ENCODE peak calls at places on chromosome 22, in eight cellular contexts. One of them, this sample, is unnamed.

GRCh38 chr22:21652010-21652546 is 10.0 kb downstream of the SDF2L1 start:
- DNase-seq in astrocyte: peak; percentile 71
- DNase-seq in hepatocyte: peak; percentile 91
- DNase-seq in CD4-positive, CD25-positive, alpha-beta regulatory T cell: peak; percentile 76
- DNase-seq in neuronal stem cell: peak; percentile 91
- DNase-seq in heart right ventricle: peak; percentile 90
- DNase-seq in body of pancreas: peak; percentile 56
- DNase-seq in left ventricle myocardium inferior: peak; percentile 90
- DNase-seq in this sample: peak; percentile 94

GRCh38 chr22:35014812-35015211 is 51.1 kb upstream of the ISX start:
- DNase-seq in astrocyte: no peak
- DNase-seq in hepatocyte: no peak
- DNase-seq in CD4-positive, CD25-positive, alpha-beta regulatory T cell: no peak
- DNase-seq in neuronal stem cell: no peak
- DNase-seq in heart right ventricle: no peak
- DNase-seq in body of pancreas: no peak
- DNase-seq in left ventricle myocardium inferior: no peak
- DNase-seq in this sample: no peak

GRCh38 chr22:32994046-32994827 is 63.9 kb downstream of the SYN3 start:
- DNase-seq in astrocyte: no peak
- DNase-seq in hepatocyte: no peak
- DNase-seq in CD4-positive, CD25-positive, alpha-beta regulatory T cell: no peak
- DNase-seq in neuronal stem cell: peak; percentile 36
- DNase-seq in heart right ventricle: no peak
- DNase-seq in body of pancreas: no peak
- DNase-seq in left ventricle myocardium inferior: no peak
- DNase-seq in this sample: no peak

GRCh38 chr22:26860233-26860765 is 202.9 kb downstream of the MIAT start:
- DNase-seq in astrocyte: no peak
- DNase-seq in hepatocyte: no peak
- DNase-seq in CD4-positive, CD25-positive, alpha-beta regulatory T cell: no peak
- DNase-seq in neuronal stem cell: no peak
- DNase-seq in heart right ventricle: no peak
- DNase-seq in body of pancreas: no peak
- DNase-seq in left ventricle myocardium inferior: no peak
- DNase-seq in this sample: no peak

GRCh38 chr22:34122064-34122463 is 201.8 kb upstream of the LARGE1 start:
- DNase-seq in astrocyte: no peak
- DNase-seq in hepatocyte: no peak
- DNase-seq in CD4-positive, CD25-positive, alpha-beta regulatory T cell: no peak
- DNase-seq in neuronal stem cell: no peak
- DNase-seq in heart right ventricle: no peak
- DNase-seq in body of pancreas: no peak
- DNase-seq in left ventricle myocardium inferior: no peak
- DNase-seq in this sample: no peak

GRCh38 chr22:33577862-33578411 is 342.3 kb downstream of the LARGE1 start:
- DNase-seq in astrocyte: peak; percentile 8
- DNase-seq in hepatocyte: peak; percentile 65
- DNase-seq in CD4-positive, CD25-positive, alpha-beta regulatory T cell: no peak
- DNase-seq in neuronal stem cell: no peak
- DNase-seq in heart right ventricle: no peak
- DNase-seq in body of pancreas: peak; percentile 34
- DNase-seq in left ventricle myocardium inferior: no peak
- DNase-seq in this sample: no peak

GRCh38 chr22:19579880-19580279 is 55.7 kb upstream of the CLDN5 start:
- DNase-seq in astrocyte: no peak
- DNase-seq in hepatocyte: no peak
- DNase-seq in CD4-positive, CD25-positive, alpha-beta regulatory T cell: no peak
- DNase-seq in neuronal stem cell: no peak
- DNase-seq in heart right ventricle: peak; percentile 34
- DNase-seq in body of pancreas: no peak
- DNase-seq in left ventricle myocardium inferior: peak; percentile 27
- DNase-seq in this sample: peak; percentile 80

GRCh38 chr22:32574397-32574796 is 99.8 kb downstream of the FBXO7 start:
- DNase-seq in astrocyte: no peak
- DNase-seq in hepatocyte: peak; percentile 46
- DNase-seq in CD4-positive, CD25-positive, alpha-beta regulatory T cell: no peak
- DNase-seq in neuronal stem cell: no peak
- DNase-seq in heart right ventricle: no peak
- DNase-seq in body of pancreas: no peak
- DNase-seq in left ventricle myocardium inferior: no peak
- DNase-seq in this sample: no peak

GRCh38 chr22:44219101-44219870 is 38.6 kb downstream of the PARVG start:
- DNase-seq in astrocyte: no peak
- DNase-seq in hepatocyte: no peak
- DNase-seq in CD4-positive, CD25-positive, alpha-beta regulatory T cell: no peak
- DNase-seq in neuronal stem cell: no peak
- DNase-seq in heart right ventricle: no peak
- DNase-seq in body of pancreas: no peak
- DNase-seq in left ventricle myocardium inferior: no peak
- DNase-seq in this sample: no peak

GRCh38 chr22:38305481-38306448 is 11.5 kb downstream of the CSNK1E start:
- DNase-seq in astrocyte: peak; percentile 64
- DNase-seq in hepatocyte: peak; percentile 66
- DNase-seq in CD4-positive, CD25-positive, alpha-beta regulatory T cell: no peak
- DNase-seq in neuronal stem cell: no peak
- DNase-seq in heart right ventricle: no peak
- DNase-seq in body of pancreas: no peak
- DNase-seq in left ventricle myocardium inferior: no peak
- DNase-seq in this sample: no peak

GRCh38 chr22:26535499-26535898 is 23.2 kb upstream of the TFIP11 start:
- DNase-seq in astrocyte: no peak
- DNase-seq in hepatocyte: no peak
- DNase-seq in CD4-positive, CD25-positive, alpha-beta regulatory T cell: no peak
- DNase-seq in neuronal stem cell: no peak
- DNase-seq in heart right ventricle: no peak
- DNase-seq in body of pancreas: no peak
- DNase-seq in left ventricle myocardium inferior: no peak
- DNase-seq in this sample: no peak

GRCh38 chr22:44640618-44641155 is 61.3 kb upstream of the PRR5 start:
- DNase-seq in astrocyte: no peak
- DNase-seq in hepatocyte: no peak
- DNase-seq in CD4-positive, CD25-positive, alpha-beta regulatory T cell: no peak
- DNase-seq in neuronal stem cell: no peak
- DNase-seq in heart right ventricle: no peak
- DNase-seq in body of pancreas: no peak
- DNase-seq in left ventricle myocardium inferior: no peak
- DNase-seq in this sample: peak; percentile 59

GRCh38 chr22:25564979-25565677 is 653 bp downstream of the GRK3 start:
- DNase-seq in astrocyte: no peak
- DNase-seq in hepatocyte: peak; percentile 27
- DNase-seq in CD4-positive, CD25-positive, alpha-beta regulatory T cell: peak; percentile 3
- DNase-seq in neuronal stem cell: no peak
- DNase-seq in heart right ventricle: peak; percentile 30
- DNase-seq in body of pancreas: peak; percentile 34
- DNase-seq in left ventricle myocardium inferior: peak; percentile 42
- DNase-seq in this sample: peak; percentile 81

GRCh38 chr22:47154621-47155081 is 392.2 kb downstream of the TBC1D22A start:
- DNase-seq in astrocyte: peak; percentile 72
- DNase-seq in hepatocyte: peak; percentile 15
- DNase-seq in CD4-positive, CD25-positive, alpha-beta regulatory T cell: no peak
- DNase-seq in neuronal stem cell: no peak
- DNase-seq in heart right ventricle: peak; percentile 69
- DNase-seq in body of pancreas: peak; percentile 87
- DNase-seq in left ventricle myocardium inferior: peak; percentile 65
- DNase-seq in this sample: no peak

DNA sequence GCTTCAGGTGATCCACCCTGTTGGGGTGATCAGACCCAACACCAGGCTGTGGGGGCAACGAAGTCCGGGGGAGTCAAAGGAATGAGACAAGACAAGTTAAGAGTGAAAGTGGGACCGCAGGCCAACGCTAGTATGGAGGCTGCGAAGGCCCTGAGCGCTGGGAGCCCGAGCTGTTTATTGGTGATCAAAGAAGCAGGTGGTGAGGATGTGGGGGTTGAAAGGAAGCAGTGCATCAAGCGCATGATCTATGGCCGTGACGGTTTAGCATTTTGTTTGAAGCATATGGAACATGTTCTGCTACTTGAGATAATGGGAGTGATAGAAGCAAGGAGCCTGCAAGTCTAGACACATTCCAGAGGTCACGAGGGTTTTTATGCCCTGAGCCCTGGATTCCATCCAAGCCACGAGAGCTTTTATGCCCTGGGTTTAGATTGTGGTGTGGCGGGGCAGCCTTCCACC is 49.5 kb downstream of the MCHR1 start:
- DNase-seq in astrocyte: peak; percentile 51
- DNase-seq in hepatocyte: peak; percentile 68
- DNase-seq in CD4-positive, CD25-positive, alpha-beta regulatory T cell: peak; percentile 36
- DNase-seq in neuronal stem cell: no peak
- DNase-seq in heart right ventricle: no peak
- DNase-seq in body of pancreas: no peak
- DNase-seq in left ventricle myocardium inferior: no peak
- DNase-seq in this sample: no peak
- H3K4me1 ChIP-seq in astrocyte: no peaks in the 10 kb centered on the region
- H3K4me1 ChIP-seq in hepatocyte: peaks cover 10% of the 10 kb centered on the region
- H3K4me1 ChIP-seq in CD4-positive, CD25-positive, alpha-beta regulatory T cell: peaks cover 63% of the 10 kb centered on the region
- H3K4me1 ChIP-seq in neuronal stem cell: peaks cover 3% of the 10 kb centered on the region
- H3K4me1 ChIP-seq in heart right ventricle: peaks cover 13% of the 10 kb centered on the region
- H3K4me1 ChIP-seq in body of pancreas: peaks cover 11% of the 10 kb centered on the region
- H3K4me1 ChIP-seq in left ventricle myocardium inferior: peaks cover 18% of the 10 kb centered on the region
- H3K4me1 ChIP-seq in this sample: peaks cover 7% of the 10 kb centered on the region

GRCh38 chr22:30289126-30289979 is at the start of gene CASTOR1:
- DNase-seq in astrocyte: peak; percentile 94
- DNase-seq in hepatocyte: peak; percentile 99
- DNase-seq in CD4-positive, CD25-positive, alpha-beta regulatory T cell: peak; percentile 91
- DNase-seq in neuronal stem cell: peak; percentile 97
- DNase-seq in heart right ventricle: peak; percentile 99
- DNase-seq in body of pancreas: peak; percentile 99
- DNase-seq in left ventricle myocardium inferior: peak; percentile 99
- DNase-seq in this sample: peak; percentile 99
- H3K4me1 ChIP-seq in astrocyte: peaks cover 29% of the 10 kb centered on the region
- H3K4me1 ChIP-seq in hepatocyte: peaks cover 10% of the 10 kb centered on the region
- H3K4me1 ChIP-seq in CD4-positive, CD25-positive, alpha-beta regulatory T cell: peaks cover 41% of the 10 kb centered on the region
- H3K4me1 ChIP-seq in neuronal stem cell: peaks cover 15% of the 10 kb centered on the region
- H3K4me1 ChIP-seq in heart right ventricle: peaks cover 49% of the 10 kb centered on the region
- H3K4me1 ChIP-seq in body of pancreas: peaks cover 38% of the 10 kb centered on the region
- H3K4me1 ChIP-seq in left ventricle myocardium inferior: peaks cover 54% of the 10 kb centered on the region
- H3K4me1 ChIP-seq in this sample: peaks cover 31% of the 10 kb centered on the region

GRCh38 chr22:45908961-45909360 is 68.0 kb downstream of the WNT7B start:
- DNase-seq in astrocyte: no peak
- DNase-seq in hepatocyte: no peak
- DNase-seq in CD4-positive, CD25-positive, alpha-beta regulatory T cell: no peak
- DNase-seq in neuronal stem cell: no peak
- DNase-seq in heart right ventricle: no peak
- DNase-seq in body of pancreas: no peak
- DNase-seq in left ventricle myocardium inferior: no peak
- DNase-seq in this sample: no peak
- H3K4me1 ChIP-seq in astrocyte: peaks cover 15% of the 10 kb centered on the region
- H3K4me1 ChIP-seq in hepatocyte: no peaks in the 10 kb centered on the region
- H3K4me1 ChIP-seq in CD4-positive, CD25-positive, alpha-beta regulatory T cell: no peaks in the 10 kb centered on the region
- H3K4me1 ChIP-seq in neuronal stem cell: peaks cover 40% of the 10 kb centered on the region
- H3K4me1 ChIP-seq in heart right ventricle: peaks cover 19% of the 10 kb centered on the region
- H3K4me1 ChIP-seq in body of pancreas: peaks cover 30% of the 10 kb centered on the region
- H3K4me1 ChIP-seq in left ventricle myocardium inferior: peaks cover 32% of the 10 kb centered on the region
- H3K4me1 ChIP-seq in this sample: no peaks in the 10 kb centered on the region

DNA sequence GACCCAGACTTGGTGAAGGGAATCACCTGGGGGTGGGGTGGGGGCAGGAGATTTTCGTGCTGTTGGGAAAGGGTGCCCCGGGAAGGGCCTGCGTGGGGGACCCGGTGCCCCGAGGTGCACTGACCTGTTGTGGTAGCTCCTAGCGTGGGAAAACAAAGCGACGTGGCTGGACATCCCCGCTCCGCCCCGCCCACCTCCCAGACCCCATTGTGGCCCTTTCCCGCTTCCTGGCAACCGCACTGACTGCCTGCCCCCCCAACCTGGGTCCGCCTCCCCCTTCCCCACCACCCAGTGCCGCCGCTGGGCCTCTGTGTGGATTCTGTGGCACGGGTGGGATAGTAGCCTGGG is 2.5 kb upstream of the TYMP start:
- DNase-seq in astrocyte: no peak
- DNase-seq in hepatocyte: peak; percentile 33
- DNase-seq in CD4-positive, CD25-positive, alpha-beta regulatory T cell: no peak
- DNase-seq in neuronal stem cell: no peak
- DNase-seq in heart right ventricle: peak; percentile 61
- DNase-seq in body of pancreas: no peak
- DNase-seq in left ventricle myocardium inferior: no peak
- DNase-seq in this sample: no peak
- H3K4me1 ChIP-seq in astrocyte: peaks cover 11% of the 10 kb centered on the region
- H3K4me1 ChIP-seq in hepatocyte: peaks cover 32% of the 10 kb centered on the region
- H3K4me1 ChIP-seq in CD4-positive, CD25-positive, alpha-beta regulatory T cell: peaks cover 54% of the 10 kb centered on the region
- H3K4me1 ChIP-seq in neuronal stem cell: peaks cover 7% of the 10 kb centered on the region
- H3K4me1 ChIP-seq in heart right ventricle: peaks cover 44% of the 10 kb centered on the region
- H3K4me1 ChIP-seq in body of pancreas: peaks cover 40% of the 10 kb centered on the region
- H3K4me1 ChIP-seq in left ventricle myocardium inferior: peaks cover 55% of the 10 kb centered on the region
- H3K4me1 ChIP-seq in this sample: no peaks in the 10 kb centered on the region

GRCh38 chr22:31090217-31091085 is 9.3 kb downstream of the SMTN start:
- DNase-seq in astrocyte: no peak
- DNase-seq in hepatocyte: no peak
- DNase-seq in CD4-positive, CD25-positive, alpha-beta regulatory T cell: no peak
- DNase-seq in neuronal stem cell: no peak
- DNase-seq in heart right ventricle: peak; percentile 16
- DNase-seq in body of pancreas: no peak
- DNase-seq in left ventricle myocardium inferior: no peak
- DNase-seq in this sample: no peak

GRCh38 chr22:31091106-31091975 is 10.2 kb downstream of the SMTN start:
- DNase-seq in astrocyte: no peak
- DNase-seq in hepatocyte: peak; percentile 4
- DNase-seq in CD4-positive, CD25-positive, alpha-beta regulatory T cell: no peak
- DNase-seq in neuronal stem cell: no peak
- DNase-seq in heart right ventricle: peak; percentile 20
- DNase-seq in body of pancreas: no peak
- DNase-seq in left ventricle myocardium inferior: no peak
- DNase-seq in this sample: no peak

GRCh38 chr22:31093956-31094622 is 13.0 kb downstream of the SMTN start:
- DNase-seq in astrocyte: no peak
- DNase-seq in hepatocyte: no peak
- DNase-seq in CD4-positive, CD25-positive, alpha-beta regulatory T cell: no peak
- DNase-seq in neuronal stem cell: no peak
- DNase-seq in heart right ventricle: peak; percentile 72
- DNase-seq in body of pancreas: no peak
- DNase-seq in left ventricle myocardium inferior: peak; percentile 77
- DNase-seq in this sample: no peak

GRCh38 chr22:31093090-31093850 is 12.2 kb downstream of the SMTN start:
- DNase-seq in astrocyte: no peak
- DNase-seq in hepatocyte: peak; percentile 5
- DNase-seq in CD4-positive, CD25-positive, alpha-beta regulatory T cell: no peak
- DNase-seq in neuronal stem cell: no peak
- DNase-seq in heart right ventricle: peak; percentile 81
- DNase-seq in body of pancreas: no peak
- DNase-seq in left ventricle myocardium inferior: peak; percentile 82
- DNase-seq in this sample: no peak

DNA sequence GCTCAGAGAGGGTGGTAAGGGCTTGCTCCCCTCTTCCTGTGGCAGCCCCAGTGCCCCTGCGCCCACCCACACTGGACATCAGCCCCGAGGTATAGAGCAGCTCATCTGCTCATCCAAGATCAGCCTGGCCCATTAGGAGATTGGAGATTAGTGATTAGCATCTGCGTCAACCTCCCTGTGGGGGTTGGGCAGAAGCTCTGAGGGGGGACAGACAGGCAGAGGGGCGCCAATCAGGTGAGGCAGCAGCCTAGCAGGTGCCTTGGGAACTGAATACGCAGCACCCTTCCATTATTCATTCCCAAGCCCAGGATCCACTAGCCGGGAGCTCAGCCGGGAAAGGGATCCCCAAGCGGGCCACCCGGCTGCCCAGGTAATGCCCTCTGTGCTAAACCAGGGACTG is 11.0 kb downstream of the SMTN start:
- DNase-seq in astrocyte: no peak
- DNase-seq in hepatocyte: no peak
- DNase-seq in CD4-positive, CD25-positive, alpha-beta regulatory T cell: no peak
- DNase-seq in neuronal stem cell: no peak
- DNase-seq in heart right ventricle: no peak
- DNase-seq in body of pancreas: no peak
- DNase-seq in left ventricle myocardium inferior: no peak
- DNase-seq in this sample: no peak
- H3K4me1 ChIP-seq in astrocyte: no peaks in the 10 kb centered on the region
- H3K4me1 ChIP-seq in hepatocyte: no peaks in the 10 kb centered on the region
- H3K4me1 ChIP-seq in CD4-positive, CD25-positive, alpha-beta regulatory T cell: no peaks in the 10 kb centered on the region
- H3K4me1 ChIP-seq in neuronal stem cell: peaks cover 2% of the 10 kb centered on the region
- H3K4me1 ChIP-seq in heart right ventricle: peaks cover 76% of the 10 kb centered on the region
- H3K4me1 ChIP-seq in body of pancreas: peaks cover 12% of the 10 kb centered on the region
- H3K4me1 ChIP-seq in left ventricle myocardium inferior: peaks cover 85% of the 10 kb centered on the region
- H3K4me1 ChIP-seq in this sample: peaks cover 6% of the 10 kb centered on the region

GRCh38 chr22:42322562-42322926 is 52.1 kb upstream of the TCF20 start:
- DNase-seq in astrocyte: no peak
- DNase-seq in hepatocyte: no peak
- DNase-seq in CD4-positive, CD25-positive, alpha-beta regulatory T cell: no peak
- DNase-seq in neuronal stem cell: no peak
- DNase-seq in heart right ventricle: no peak
- DNase-seq in body of pancreas: no peak
- DNase-seq in left ventricle myocardium inferior: no peak
- DNase-seq in this sample: no peak
- H3K4me1 ChIP-seq in astrocyte: no peaks in the 10 kb centered on the region
- H3K4me1 ChIP-seq in hepatocyte: peaks cover 21% of the 10 kb centered on the region
- H3K4me1 ChIP-seq in CD4-positive, CD25-positive, alpha-beta regulatory T cell: peaks cover 12% of the 10 kb centered on the region
- H3K4me1 ChIP-seq in neuronal stem cell: peaks cover 18% of the 10 kb centered on the region
- H3K4me1 ChIP-seq in heart right ventricle: peaks cover 11% of the 10 kb centered on the region
- H3K4me1 ChIP-seq in body of pancreas: no peaks in the 10 kb centered on the region
- H3K4me1 ChIP-seq in left ventricle myocardium inferior: peaks cover 12% of the 10 kb centered on the region
- H3K4me1 ChIP-seq in this sample: peaks cover 9% of the 10 kb centered on the region

This sample was measured in kidney.